ENCODE peak calls at places on chromosomes 13 and 19, in six cellular contexts. One of them, this sample, is unnamed.

GRCh38 chr13:109995578-109995977 is 209.2 kb upstream of the IRS2 start:
- DNase-seq in C1 segment of cervical spinal cord: no peak
- DNase-seq in stimulated activated CD8-positive, alpha-beta memory T cell treated with anti-CD3 and anti-CD28 coated beads, Interleukin-15, amount 100 ng/mL, for 48 hours: no peak
- DNase-seq in upper lobe of left lung: no peak
- DNase-seq in choroid plexus epithelial cell: no peak
- DNase-seq in posterior cingulate gyrus: no peak
- DNase-seq in this sample: no peak

GRCh38 chr19:56350416-56351045 is 35.9 kb upstream of the ZSCAN5A start:
- DNase-seq in C1 segment of cervical spinal cord: no peak
- DNase-seq in posterior cingulate gyrus: no peak
- DNase-seq in upper lobe of left lung: no peak
- DNase-seq in choroid plexus epithelial cell: peak; percentile 68
- DNase-seq in stimulated activated CD8-positive, alpha-beta memory T cell treated with anti-CD3 and anti-CD28 coated beads, Interleukin-15, amount 100 ng/mL, for 48 hours: peak; percentile 7
- DNase-seq in this sample: no peak

GRCh38 chr13:98509271-98510155 is 67.4 kb downstream of the STK24 start:
- DNase-seq in C1 segment of cervical spinal cord: no peak
- DNase-seq in posterior cingulate gyrus: no peak
- DNase-seq in choroid plexus epithelial cell: peak; percentile 88
- DNase-seq in upper lobe of left lung: no peak
- DNase-seq in stimulated activated CD8-positive, alpha-beta memory T cell treated with anti-CD3 and anti-CD28 coated beads, Interleukin-15, amount 100 ng/mL, for 48 hours: peak; percentile 43
- DNase-seq in this sample: no peak

GRCh38 chr19:43474986-43475705 is 9.7 kb upstream of the LYPD3 start:
- DNase-seq in upper lobe of left lung: peak; percentile 97
- DNase-seq in choroid plexus epithelial cell: peak; percentile 92
- DNase-seq in stimulated activated CD8-positive, alpha-beta memory T cell treated with anti-CD3 and anti-CD28 coated beads, Interleukin-15, amount 100 ng/mL, for 48 hours: peak; percentile 87
- DNase-seq in C1 segment of cervical spinal cord: peak; percentile 17
- DNase-seq in posterior cingulate gyrus: peak; percentile 94
- DNase-seq in this sample: peak; percentile 81

GRCh38 chr19:11091343-11092153 is 2.3 kb downstream of the LDLR start:
- DNase-seq in upper lobe of left lung: no peak
- DNase-seq in stimulated activated CD8-positive, alpha-beta memory T cell treated with anti-CD3 and anti-CD28 coated beads, Interleukin-15, amount 100 ng/mL, for 48 hours: no peak
- DNase-seq in choroid plexus epithelial cell: peak; percentile 91
- DNase-seq in C1 segment of cervical spinal cord: no peak
- DNase-seq in posterior cingulate gyrus: no peak
- DNase-seq in this sample: peak; percentile 66

GRCh38 chr19:2716275-2716650 is 4.9 kb downstream of the DIRAS1 start:
- DNase-seq in C1 segment of cervical spinal cord: no peak
- DNase-seq in choroid plexus epithelial cell: no peak
- DNase-seq in posterior cingulate gyrus: no peak
- DNase-seq in upper lobe of left lung: peak; percentile 65
- DNase-seq in stimulated activated CD8-positive, alpha-beta memory T cell treated with anti-CD3 and anti-CD28 coated beads, Interleukin-15, amount 100 ng/mL, for 48 hours: no peak
- DNase-seq in this sample: no peak

GRCh38 chr13:109781384-109782065 is 4.9 kb downstream of the IRS2 start:
- DNase-seq in posterior cingulate gyrus: no peak
- DNase-seq in upper lobe of left lung: peak; percentile 63
- DNase-seq in stimulated activated CD8-positive, alpha-beta memory T cell treated with anti-CD3 and anti-CD28 coated beads, Interleukin-15, amount 100 ng/mL, for 48 hours: no peak
- DNase-seq in choroid plexus epithelial cell: no peak
- DNase-seq in C1 segment of cervical spinal cord: no peak
- DNase-seq in this sample: peak; percentile 46

GRCh38 chr13:106376411-106377112 is 158.9 kb downstream of the EFNB2 start:
- DNase-seq in choroid plexus epithelial cell: peak; percentile 99
- DNase-seq in stimulated activated CD8-positive, alpha-beta memory T cell treated with anti-CD3 and anti-CD28 coated beads, Interleukin-15, amount 100 ng/mL, for 48 hours: peak; percentile 11
- DNase-seq in C1 segment of cervical spinal cord: no peak
- DNase-seq in posterior cingulate gyrus: no peak
- DNase-seq in upper lobe of left lung: no peak
- DNase-seq in this sample: no peak

GRCh38 chr13:44068737-44069136 is 189.0 kb downstream of the LACC1 start:
- DNase-seq in choroid plexus epithelial cell: peak; percentile 86
- DNase-seq in posterior cingulate gyrus: no peak
- DNase-seq in stimulated activated CD8-positive, alpha-beta memory T cell treated with anti-CD3 and anti-CD28 coated beads, Interleukin-15, amount 100 ng/mL, for 48 hours: no peak
- DNase-seq in upper lobe of left lung: no peak
- DNase-seq in C1 segment of cervical spinal cord: no peak
- DNase-seq in this sample: no peak

GRCh38 chr13:101881593-101881992 is 429.1 kb downstream of the ITGBL1 start:
- DNase-seq in posterior cingulate gyrus: no peak
- DNase-seq in stimulated activated CD8-positive, alpha-beta memory T cell treated with anti-CD3 and anti-CD28 coated beads, Interleukin-15, amount 100 ng/mL, for 48 hours: no peak
- DNase-seq in upper lobe of left lung: no peak
- DNase-seq in C1 segment of cervical spinal cord: no peak
- DNase-seq in choroid plexus epithelial cell: no peak
- DNase-seq in this sample: peak; percentile 48

GRCh38 chr13:103430368-103430767 is 364.2 kb upstream of the SLC10A2 start:
- DNase-seq in posterior cingulate gyrus: no peak
- DNase-seq in C1 segment of cervical spinal cord: no peak
- DNase-seq in upper lobe of left lung: no peak
- DNase-seq in choroid plexus epithelial cell: no peak
- DNase-seq in stimulated activated CD8-positive, alpha-beta memory T cell treated with anti-CD3 and anti-CD28 coated beads, Interleukin-15, amount 100 ng/mL, for 48 hours: no peak
- DNase-seq in this sample: no peak

GRCh38 chr13:33971305-33971819 is 153.4 kb downstream of the RFC3 start:
- DNase-seq in choroid plexus epithelial cell: no peak
- DNase-seq in stimulated activated CD8-positive, alpha-beta memory T cell treated with anti-CD3 and anti-CD28 coated beads, Interleukin-15, amount 100 ng/mL, for 48 hours: no peak
- DNase-seq in posterior cingulate gyrus: no peak
- DNase-seq in C1 segment of cervical spinal cord: no peak
- DNase-seq in upper lobe of left lung: no peak
- DNase-seq in this sample: no peak

GRCh38 chr13:45206340-45206739 is 5.5 kb upstream of the KCTD4 start:
- DNase-seq in choroid plexus epithelial cell: peak; percentile 95
- DNase-seq in upper lobe of left lung: no peak
- DNase-seq in posterior cingulate gyrus: no peak
- DNase-seq in stimulated activated CD8-positive, alpha-beta memory T cell treated with anti-CD3 and anti-CD28 coated beads, Interleukin-15, amount 100 ng/mL, for 48 hours: no peak
- DNase-seq in C1 segment of cervical spinal cord: no peak
- DNase-seq in this sample: no peak

GRCh38 chr13:110282316-110282841 is 24.6 kb downstream of the COL4A1 start:
- DNase-seq in upper lobe of left lung: no peak
- DNase-seq in posterior cingulate gyrus: no peak
- DNase-seq in C1 segment of cervical spinal cord: no peak
- DNase-seq in choroid plexus epithelial cell: no peak
- DNase-seq in stimulated activated CD8-positive, alpha-beta memory T cell treated with anti-CD3 and anti-CD28 coated beads, Interleukin-15, amount 100 ng/mL, for 48 hours: no peak
- DNase-seq in this sample: no peak

GRCh38 chr13:97426695-97427094 is 7.3 kb upstream of the RAP2A start:
- DNase-seq in upper lobe of left lung: no peak
- DNase-seq in stimulated activated CD8-positive, alpha-beta memory T cell treated with anti-CD3 and anti-CD28 coated beads, Interleukin-15, amount 100 ng/mL, for 48 hours: no peak
- DNase-seq in C1 segment of cervical spinal cord: no peak
- DNase-seq in choroid plexus epithelial cell: no peak
- DNase-seq in posterior cingulate gyrus: no peak
- DNase-seq in this sample: no peak

GRCh38 chr13:112880221-112880641 is 88.8 kb upstream of the MCF2L start:
- DNase-seq in posterior cingulate gyrus: no peak
- DNase-seq in C1 segment of cervical spinal cord: no peak
- DNase-seq in stimulated activated CD8-positive, alpha-beta memory T cell treated with anti-CD3 and anti-CD28 coated beads, Interleukin-15, amount 100 ng/mL, for 48 hours: no peak
- DNase-seq in choroid plexus epithelial cell: no peak
- DNase-seq in upper lobe of left lung: no peak
- DNase-seq in this sample: no peak

GRCh38 chr13:50080158-50080855 is 65.1 kb downstream of the KCNRG start:
- DNase-seq in upper lobe of left lung: no peak
- DNase-seq in choroid plexus epithelial cell: peak; percentile 59
- DNase-seq in stimulated activated CD8-positive, alpha-beta memory T cell treated with anti-CD3 and anti-CD28 coated beads, Interleukin-15, amount 100 ng/mL, for 48 hours: no peak
- DNase-seq in posterior cingulate gyrus: peak; percentile 23
- DNase-seq in C1 segment of cervical spinal cord: no peak
- DNase-seq in this sample: peak; percentile 15

GRCh38 chr13:32883501-32883900 is 132.7 kb upstream of the KL start:
- DNase-seq in C1 segment of cervical spinal cord: no peak
- DNase-seq in upper lobe of left lung: no peak
- DNase-seq in choroid plexus epithelial cell: peak; percentile 75
- DNase-seq in stimulated activated CD8-positive, alpha-beta memory T cell treated with anti-CD3 and anti-CD28 coated beads, Interleukin-15, amount 100 ng/mL, for 48 hours: no peak
- DNase-seq in posterior cingulate gyrus: no peak
- DNase-seq in this sample: no peak

GRCh38 chr19:35442091-35442490 is 6.0 kb upstream of the FFAR2 start:
- DNase-seq in choroid plexus epithelial cell: no peak
- DNase-seq in posterior cingulate gyrus: no peak
- DNase-seq in stimulated activated CD8-positive, alpha-beta memory T cell treated with anti-CD3 and anti-CD28 coated beads, Interleukin-15, amount 100 ng/mL, for 48 hours: no peak
- DNase-seq in C1 segment of cervical spinal cord: no peak
- DNase-seq in upper lobe of left lung: no peak
- DNase-seq in this sample: no peak

GRCh38 chr13:52782486-52783448 is 43.1 kb upstream of the CNMD start:
- DNase-seq in stimulated activated CD8-positive, alpha-beta memory T cell treated with anti-CD3 and anti-CD28 coated beads, Interleukin-15, amount 100 ng/mL, for 48 hours: no peak
- DNase-seq in posterior cingulate gyrus: no peak
- DNase-seq in upper lobe of left lung: no peak
- DNase-seq in C1 segment of cervical spinal cord: no peak
- DNase-seq in choroid plexus epithelial cell: no peak
- DNase-seq in this sample: peak; percentile 16

GRCh38 chr13:65841156-65841555 is 1389.0 kb downstream of the PCDH9 start:
- DNase-seq in upper lobe of left lung: no peak
- DNase-seq in stimulated activated CD8-positive, alpha-beta memory T cell treated with anti-CD3 and anti-CD28 coated beads, Interleukin-15, amount 100 ng/mL, for 48 hours: no peak
- DNase-seq in C1 segment of cervical spinal cord: no peak
- DNase-seq in posterior cingulate gyrus: no peak
- DNase-seq in choroid plexus epithelial cell: peak; percentile 38
- DNase-seq in this sample: no peak

This sample was measured in head of caudate nucleus.